ENCODE peak calls at places on chromosomes 12 and 14, in nine cellular contexts. S is NCI-H69; V is T47D; F is adipocyte; U is suprapubic skin; L is activated CD4-positive, alpha-beta T cell treated with anti-CD3 and anti-CD28 coated beads for 36 hours; R is iris pigment epithelial cell; I is amniotic stem cell; G is HFFc6. Y is an unnamed sample.

GRCh38 chr14:58128416-58128815 is 23.6 kb downstream of the ARMH4 start:
- DNase-seq in S (no peak), V (no peak), F (no peak), U (no peak), L (no peak), R (no peak), I (no peak), G (no peak), Y (no peak)

GRCh38 chr14:21102472-21103164 is 1.8 kb downstream of the TMEM253 start:
- DNase-seq in S (peak), V (no peak), F (no peak), U (peak), L (no peak), R (no peak), I (no peak), G (no peak), Y (no peak)

GRCh38 chr14:63453443-63453936 is 89.7 kb downstream of the PPP2R5E start:
- DNase-seq in S (no peak), V (peak), F (no peak), U (no peak), L (no peak), R (no peak), I (no peak), G (no peak), Y (no peak)

GRCh38 chr14:74583689-74584434 is 28.2 kb downstream of the LTBP2 start:
- DNase-seq in S (no peak), V (no peak), F (peak), U (no peak), L (peak), R (peak), I (no peak), G (peak), Y (no peak)

GRCh38 chr12:67077617-67078016 is 191.5 kb upstream of the CAND1 start:
- DNase-seq in S (no peak), V (no peak), F (peak), U (no peak), L (peak), R (peak), I (no peak), G (no peak), Y (no peak)

GRCh38 chr12:89949457-89950195 is 241.0 kb upstream of the ATP2B1 start:
- DNase-seq in S (peak), V (no peak), F (peak), U (no peak), L (peak), R (peak), I (no peak), G (peak), Y (peak)

GRCh38 chr12:6790496-6791150 is 1.3 kb downstream of the CD4 start:
- DNase-seq in S (no peak), V (no peak), F (no peak), U (no peak), L (peak), R (no peak), I (no peak), G (no peak), Y (peak)

GRCh38 chr14:95463173-95463901 is 53.1 kb downstream of the SYNE3 start:
- DNase-seq in S (peak), V (no peak), F (no peak), U (no peak), L (peak), R (no peak), I (no peak), G (no peak), Y (peak)

GRCh38 chr12:43208627-43209026 is 343.4 kb downstream of the ADAMTS20 start:
- DNase-seq in S (no peak), V (no peak), F (peak), U (no peak), L (no peak), R (peak), I (no peak), G (no peak), Y (no peak)

GRCh38 chr12:104006929-104007328 is 41.3 kb downstream of the TDG start:
- DNase-seq in S (no peak), V (no peak), F (peak), U (no peak), L (no peak), R (peak), I (peak), G (peak), Y (no peak)

GRCh38 chr14:78240567-78240966 is 70.4 kb downstream of the NRXN3 start:
- DNase-seq in S (peak), V (no peak), F (no peak), U (no peak), L (no peak), R (no peak), I (no peak), G (no peak), Y (no peak)